ENCODE peak calls at places on chromosomes 7 and 10, in five cellular contexts. S, Q, P, N and A are unnamed samples.

GRCh38 chr7:35849158-35849831 is 48.4 kb downstream of the SEPTIN7 start:
- DNase-seq in S (no peak), Q (no peak), P (no peak), N (no peak), A (no peak)

GRCh38 chr7:22651534-22652243 is 75.3 kb upstream of the IL6 start:
- DNase-seq in S (no peak), Q (no peak), P (no peak), N (no peak), A (no peak)

GRCh38 chr7:155377837-155378579 is 79.9 kb upstream of the EN2 start:
- DNase-seq in S (peak), Q (no peak), P (no peak), N (peak), A (no peak)

GRCh38 chr10:5297996-5298395 is 66.8 kb upstream of the UCN3 start:
- DNase-seq in S (no peak), Q (no peak), P (no peak), N (no peak), A (no peak)

GRCh38 chr10:49354593-49354992 is 41.3 kb downstream of the DRGX start:
- DNase-seq in S (no peak), Q (no peak), P (no peak), N (no peak), A (no peak)

GRCh38 chr7:6533893-6534804 is 17.1 kb downstream of the GRID2IP start:
- DNase-seq in S (no peak), Q (no peak), P (no peak), N (no peak), A (no peak)

GRCh38 chr10:20029523-20029922 is 213.3 kb downstream of the PLXDC2 start:
- DNase-seq in S (no peak), Q (no peak), P (no peak), N (no peak), A (no peak)

GRCh38 chr10:86410542-86411124 is 44.0 kb upstream of the GRID1 start:
- DNase-seq in S (no peak), Q (no peak), P (no peak), N (no peak), A (no peak)

GRCh38 chr7:34939175-34939574 is 98.1 kb downstream of the DPY19L1 start:
- DNase-seq in S (no peak), Q (no peak), P (no peak), N (no peak), A (no peak)

GRCh38 chr10:91541481-91541880 is 91.4 kb downstream of the PPP1R3C start:
- DNase-seq in S (no peak), Q (no peak), P (no peak), N (no peak), A (no peak)

GRCh38 chr7:45223728-45224630 is 66.4 kb downstream of the RAMP3 start:
- DNase-seq in S (no peak), Q (no peak), P (no peak), N (no peak), A (no peak)

GRCh38 chr7:138889982-138890381 is 91.2 kb downstream of the KIAA1549 start:
- DNase-seq in S (no peak), Q (no peak), P (no peak), N (no peak), A (no peak)

GRCh38 chr7:42736931-42737330 is 174.9 kb downstream of the C7orf25 start:
- DNase-seq in S (peak), Q (no peak), P (no peak), N (no peak), A (no peak)

GRCh38 chr7:132187391-132187790 is 388.9 kb downstream of the PLXNA4 start:
- DNase-seq in S (no peak), Q (no peak), P (no peak), N (no peak), A (no peak)

GRCh38 chr7:1922870-1923236 is 252.8 kb downstream of the ELFN1 start:
- DNase-seq in S (no peak), Q (no peak), P (no peak), N (no peak), A (no peak)
- TF ChIP-seq CTCF in S (no peak), Q (no peak), P (peak), N (no peak), A (no peak)

DNA sequence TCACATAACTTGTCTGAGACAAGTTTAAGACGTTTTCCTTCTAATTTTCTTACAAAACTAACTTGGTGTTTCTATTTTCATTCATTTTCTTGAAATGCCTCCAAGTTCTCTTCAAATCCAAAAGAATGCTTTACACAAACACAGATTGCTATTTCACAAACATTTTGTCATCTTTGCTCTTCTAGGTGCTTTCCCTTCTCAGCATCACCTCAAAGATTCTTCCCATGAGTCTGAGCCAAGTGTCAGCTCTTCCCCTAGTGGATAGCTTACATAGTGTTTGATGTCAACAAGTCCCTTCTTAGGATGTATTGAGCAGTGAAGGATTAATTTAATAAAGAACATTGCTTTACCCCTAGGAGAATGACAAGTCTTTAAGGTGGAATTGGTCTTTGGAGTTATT is 38.1 kb upstream of the SEMA3A start:
- DNase-seq in S (no peak), Q (no peak), P (no peak), N (no peak), A (no peak)
- TF ChIP-seq CTCF in S (no peak), Q (no peak), P (no peak), N (no peak), A (no peak)

DNA sequence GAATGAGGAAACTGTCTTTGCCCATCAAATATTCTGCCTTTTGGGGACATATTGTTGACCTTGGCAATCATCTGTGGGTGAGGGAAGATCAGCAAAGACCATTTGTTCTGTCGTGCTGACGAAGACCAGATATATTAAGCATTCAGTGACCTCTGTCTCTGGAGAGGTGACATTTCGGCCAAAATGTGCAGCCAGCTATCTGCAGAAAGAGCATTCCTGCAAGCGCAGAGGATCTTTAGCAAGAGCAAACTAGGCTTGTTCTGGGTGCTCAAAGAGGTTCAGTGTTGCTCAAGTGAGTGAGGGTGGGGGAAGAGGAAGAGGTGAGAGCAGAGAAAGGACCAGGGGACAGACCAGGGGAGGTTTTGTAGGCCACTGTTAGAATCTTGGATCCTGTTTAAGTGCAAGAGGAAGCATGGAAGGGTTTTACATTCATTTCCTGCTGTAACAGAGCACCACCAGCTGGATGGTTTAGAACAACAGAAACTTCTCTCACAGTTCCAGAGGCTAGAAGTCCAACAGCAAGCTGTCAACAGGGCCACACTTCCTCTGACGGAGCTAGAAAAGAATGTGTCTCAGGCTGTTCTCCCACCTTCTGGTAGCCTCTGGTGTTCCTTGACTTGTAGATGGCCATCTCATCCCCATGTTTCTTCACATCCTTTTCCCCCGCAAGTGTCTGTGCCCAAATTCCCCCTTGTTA is 11.2 kb downstream of the C10orf120 start:
- DNase-seq in S (no peak), Q (no peak), P (no peak), N (no peak), A (no peak)
- TF ChIP-seq CTCF in S (no peak), Q (no peak), P (no peak), N (no peak), A (no peak)

GRCh38 chr7:108246227-108246837 is 116.2 kb upstream of the LAMB4 start:
- DNase-seq in S (no peak), Q (no peak), P (no peak), N (no peak), A (no peak)
- TF ChIP-seq CTCF in S (no peak), Q (no peak), P (no peak), N (no peak), A (no peak)

GRCh38 chr10:48332166-48332870 is 25.8 kb downstream of the MAPK8 start:
- DNase-seq in S (no peak), Q (no peak), P (no peak), N (no peak), A (no peak)
- TF ChIP-seq CTCF in S (no peak), Q (no peak), P (no peak), N (no peak), A (no peak)

DNA sequence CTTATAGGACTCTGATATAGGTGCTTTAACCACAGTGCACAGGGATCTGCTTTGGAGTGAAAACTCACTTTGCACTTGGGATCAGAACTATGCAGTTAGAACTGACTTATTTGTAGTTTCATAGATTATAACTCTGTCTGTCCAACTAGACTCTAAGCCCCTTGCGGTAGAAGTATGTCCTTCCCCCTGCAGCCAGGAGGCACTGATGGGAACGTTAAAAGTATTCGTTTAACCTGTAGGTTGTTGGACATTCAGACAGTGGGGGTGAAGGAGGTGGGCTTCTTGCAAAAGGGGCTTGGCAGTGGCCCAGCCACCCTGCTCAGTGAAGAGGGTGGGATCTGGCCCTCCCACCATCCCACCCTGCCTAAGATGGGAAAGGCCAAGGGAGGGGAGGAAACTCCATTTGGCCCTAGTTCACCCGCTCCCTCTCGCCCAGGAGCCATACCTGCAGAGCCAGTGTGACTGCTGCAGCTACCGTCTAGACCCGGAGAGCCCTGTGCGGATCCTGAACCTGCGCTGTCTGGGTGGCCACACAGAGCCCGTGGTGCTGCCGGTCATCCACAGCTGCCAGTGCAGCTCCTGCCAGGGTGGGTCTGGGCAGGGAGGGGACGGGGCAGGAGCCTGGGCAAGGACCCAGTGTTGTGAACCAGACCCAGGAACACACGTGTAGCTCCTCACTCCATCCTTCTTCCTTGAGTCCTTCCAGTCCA is 5.7 kb upstream of the ZNF862 start:
- DNase-seq in S (no peak), Q (no peak), P (no peak), N (no peak), A (no peak)
- TF ChIP-seq CTCF in S (no peak), Q (no peak), P (no peak), N (no peak), A (no peak)

GRCh38 chr7:100428967-100429636 is 529 bp upstream of the MEPCE start:
- DNase-seq in S (peak), Q (peak), P (peak), N (peak), A (peak)

GRCh38 chr7:100428199-100428966 is at the start of gene ZCWPW1:
- DNase-seq in S (peak), Q (peak), P (peak), N (peak), A (peak)

GRCh38 chr7:100431286-100431735 is 1.7 kb downstream of the MEPCE start:
- DNase-seq in S (no peak), Q (no peak), P (no peak), N (no peak), A (no peak)

GRCh38 chr7:100430450-100431285 is 1.0 kb downstream of the MEPCE start:
- DNase-seq in S (no peak), Q (no peak), P (no peak), N (no peak), A (no peak)

DNA sequence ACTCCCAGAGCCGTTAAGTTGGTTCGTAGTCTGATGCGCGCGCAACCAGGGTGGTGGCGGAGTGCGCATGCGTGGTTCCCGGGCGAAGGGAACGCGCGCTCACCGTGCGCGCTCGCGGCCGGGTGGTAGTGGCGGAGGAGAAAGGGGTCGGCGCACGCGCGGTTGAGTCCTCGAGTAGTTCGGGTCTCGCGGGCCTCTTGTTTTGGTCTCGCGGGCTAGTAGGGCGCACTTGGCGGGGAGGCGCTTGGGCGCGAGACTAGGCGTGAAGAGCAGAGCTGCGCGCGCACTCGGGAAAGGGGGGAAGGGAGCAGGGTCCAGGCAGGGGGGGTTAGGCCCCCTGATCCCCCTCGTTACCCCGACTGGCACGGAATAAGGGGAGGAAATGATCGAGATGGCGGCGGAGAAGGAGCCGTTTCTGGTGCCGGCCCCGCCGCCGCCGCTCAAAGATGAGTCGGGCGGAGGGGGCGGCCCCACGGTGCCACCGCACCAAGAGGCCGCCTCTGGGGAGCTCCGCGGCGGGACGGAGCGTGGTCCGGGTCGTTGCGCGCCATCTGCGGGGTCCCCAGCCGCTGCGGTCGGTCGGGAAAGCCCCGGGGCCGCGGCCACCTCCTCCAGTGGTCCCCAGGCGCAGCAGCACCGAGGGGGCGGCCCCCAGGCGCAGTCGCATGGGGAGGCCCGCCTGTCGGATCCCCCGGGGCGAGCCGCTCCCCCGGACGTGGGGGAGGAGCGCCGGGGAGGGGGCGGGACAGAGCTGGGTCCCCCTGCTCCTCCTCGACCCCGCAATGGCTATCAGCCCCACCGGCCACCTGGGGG is at the start of gene MEPCE:
- DNase-seq in S (peak), Q (peak), P (peak), N (peak), A (peak)
- TF ChIP-seq CTCF in S (no peak), Q (no peak), P (no peak), N (no peak), A (no peak)

GRCh38 chr10:9853405-9854010 is 1164.2 kb upstream of the CELF2 start:
- DNase-seq in S (no peak), Q (no peak), P (no peak), N (no peak), A (no peak)
- TF ChIP-seq CTCF in S (no peak), Q (no peak), P (no peak), N (no peak), A (no peak)